ENCODE peak calls at places on chromosome 7, in ten cellular contexts. One of them, this sample, is unnamed.

GRCh38 chr7:158248816-158249215 is 338.8 kb downstream of the PTPRN2 start:
- DNase-seq in ascending aorta: no peak
- DNase-seq in heart right ventricle: no peak
- DNase-seq in body of pancreas: no peak
- DNase-seq in thyroid gland: no peak
- DNase-seq in tibial artery: no peak
- DNase-seq in upper lobe of left lung: no peak
- DNase-seq in cardiac muscle cell: no peak
- DNase-seq in endothelial cell of umbilical vein: no peak
- DNase-seq in upper lobe of right lung: no peak
- DNase-seq in this sample: no peak

GRCh38 chr7:134482858-134483257 is 24.0 kb upstream of the AKR1B1 start:
- DNase-seq in ascending aorta: no peak
- DNase-seq in heart right ventricle: no peak
- DNase-seq in body of pancreas: no peak
- DNase-seq in thyroid gland: no peak
- DNase-seq in tibial artery: no peak
- DNase-seq in upper lobe of left lung: no peak
- DNase-seq in cardiac muscle cell: no peak
- DNase-seq in endothelial cell of umbilical vein: no peak
- DNase-seq in upper lobe of right lung: no peak
- DNase-seq in this sample: no peak

GRCh38 chr7:64890761-64891666 is 12.1 kb upstream of the ZNF273 start:
- DNase-seq in ascending aorta: no peak
- DNase-seq in heart right ventricle: no peak
- DNase-seq in body of pancreas: no peak
- DNase-seq in thyroid gland: peak; percentile 58
- DNase-seq in tibial artery: no peak
- DNase-seq in upper lobe of left lung: no peak
- DNase-seq in cardiac muscle cell: no peak
- DNase-seq in endothelial cell of umbilical vein: no peak
- DNase-seq in upper lobe of right lung: no peak
- DNase-seq in this sample: no peak

GRCh38 chr7:54839538-54840213 is 80.7 kb upstream of the SEC61G start:
- DNase-seq in ascending aorta: no peak
- DNase-seq in heart right ventricle: peak; percentile 80
- DNase-seq in body of pancreas: peak; percentile 55
- DNase-seq in thyroid gland: peak; percentile 68
- DNase-seq in tibial artery: peak; percentile 81
- DNase-seq in upper lobe of left lung: peak; percentile 84
- DNase-seq in cardiac muscle cell: peak; percentile 57
- DNase-seq in endothelial cell of umbilical vein: peak; percentile 43
- DNase-seq in upper lobe of right lung: peak; percentile 86
- DNase-seq in this sample: peak; percentile 80

GRCh38 chr7:149238051-149238450 is 1.4 kb upstream of the ZNF212 start:
- DNase-seq in ascending aorta: no peak
- DNase-seq in heart right ventricle: no peak
- DNase-seq in body of pancreas: no peak
- DNase-seq in thyroid gland: no peak
- DNase-seq in tibial artery: no peak
- DNase-seq in upper lobe of left lung: no peak
- DNase-seq in cardiac muscle cell: no peak
- DNase-seq in endothelial cell of umbilical vein: no peak
- DNase-seq in upper lobe of right lung: no peak
- DNase-seq in this sample: no peak

GRCh38 chr7:106063039-106063438 is 49.1 kb downstream of the SYPL1 start:
- DNase-seq in ascending aorta: no peak
- DNase-seq in heart right ventricle: no peak
- DNase-seq in body of pancreas: no peak
- DNase-seq in thyroid gland: no peak
- DNase-seq in tibial artery: no peak
- DNase-seq in upper lobe of left lung: no peak
- DNase-seq in cardiac muscle cell: no peak
- DNase-seq in endothelial cell of umbilical vein: no peak
- DNase-seq in upper lobe of right lung: no peak
- DNase-seq in this sample: no peak

GRCh38 chr7:158295966-158296797 is 291.4 kb downstream of the PTPRN2 start:
- DNase-seq in ascending aorta: no peak
- DNase-seq in heart right ventricle: no peak
- DNase-seq in body of pancreas: no peak
- DNase-seq in thyroid gland: no peak
- DNase-seq in tibial artery: no peak
- DNase-seq in upper lobe of left lung: no peak
- DNase-seq in cardiac muscle cell: no peak
- DNase-seq in endothelial cell of umbilical vein: no peak
- DNase-seq in upper lobe of right lung: no peak
- DNase-seq in this sample: no peak

GRCh38 chr7:77238703-77239136 is 39.1 kb upstream of the FGL2 start:
- DNase-seq in ascending aorta: no peak
- DNase-seq in heart right ventricle: no peak
- DNase-seq in body of pancreas: peak; percentile 58
- DNase-seq in thyroid gland: no peak
- DNase-seq in tibial artery: no peak
- DNase-seq in upper lobe of left lung: no peak
- DNase-seq in cardiac muscle cell: peak; percentile 6
- DNase-seq in endothelial cell of umbilical vein: no peak
- DNase-seq in upper lobe of right lung: no peak
- DNase-seq in this sample: no peak

GRCh38 chr7:105141068-105141467 is 127.1 kb downstream of the KMT2E start:
- DNase-seq in ascending aorta: no peak
- DNase-seq in heart right ventricle: no peak
- DNase-seq in body of pancreas: no peak
- DNase-seq in thyroid gland: no peak
- DNase-seq in tibial artery: no peak
- DNase-seq in upper lobe of left lung: no peak
- DNase-seq in cardiac muscle cell: peak; percentile 60
- DNase-seq in endothelial cell of umbilical vein: peak; percentile 33
- DNase-seq in upper lobe of right lung: no peak
- DNase-seq in this sample: no peak

GRCh38 chr7:27237735-27238334 is 4.8 kb upstream of the EVX1 start:
- DNase-seq in ascending aorta: no peak
- DNase-seq in heart right ventricle: no peak
- DNase-seq in body of pancreas: no peak
- DNase-seq in thyroid gland: no peak
- DNase-seq in tibial artery: peak; percentile 34
- DNase-seq in upper lobe of left lung: no peak
- DNase-seq in cardiac muscle cell: peak; percentile 45
- DNase-seq in endothelial cell of umbilical vein: no peak
- DNase-seq in upper lobe of right lung: no peak
- DNase-seq in this sample: no peak
- H3K27me3 ChIP-seq in ascending aorta: peaks cover 24% of the 10 kb centered on the region
- H3K27me3 ChIP-seq in heart right ventricle: peaks cover 97% of the 10 kb centered on the region
- H3K27me3 ChIP-seq in body of pancreas: no peaks in the 10 kb centered on the region
- H3K27me3 ChIP-seq in thyroid gland: peaks cover 49% of the 10 kb centered on the region
- H3K27me3 ChIP-seq in tibial artery: no peaks in the 10 kb centered on the region
- H3K27me3 ChIP-seq in upper lobe of left lung: no peaks in the 10 kb centered on the region
- H3K27me3 ChIP-seq in cardiac muscle cell: peaks cover 100% of the 10 kb centered on the region
- H3K27me3 ChIP-seq in endothelial cell of umbilical vein: peaks cover 70% of the 10 kb centered on the region
- H3K27me3 ChIP-seq in upper lobe of right lung: peaks cover 100% of the 10 kb centered on the region
- H3K27me3 ChIP-seq in this sample: peaks cover 30% of the 10 kb centered on the region

GRCh38 chr7:50262916-50263690 is 41.4 kb upstream of the IKZF1 start:
- DNase-seq in ascending aorta: no peak
- DNase-seq in heart right ventricle: no peak
- DNase-seq in body of pancreas: no peak
- DNase-seq in thyroid gland: no peak
- DNase-seq in tibial artery: no peak
- DNase-seq in upper lobe of left lung: no peak
- DNase-seq in cardiac muscle cell: no peak
- DNase-seq in endothelial cell of umbilical vein: no peak
- DNase-seq in upper lobe of right lung: no peak
- DNase-seq in this sample: no peak

GRCh38 chr7:50266893-50267386 is 37.6 kb upstream of the IKZF1 start:
- DNase-seq in ascending aorta: no peak
- DNase-seq in heart right ventricle: no peak
- DNase-seq in body of pancreas: peak; percentile 33
- DNase-seq in thyroid gland: no peak
- DNase-seq in tibial artery: no peak
- DNase-seq in upper lobe of left lung: peak; percentile 83
- DNase-seq in cardiac muscle cell: no peak
- DNase-seq in endothelial cell of umbilical vein: no peak
- DNase-seq in upper lobe of right lung: peak; percentile 72
- DNase-seq in this sample: no peak

GRCh38 chr7:50267525-50268041 is 36.9 kb upstream of the IKZF1 start:
- DNase-seq in ascending aorta: no peak
- DNase-seq in heart right ventricle: no peak
- DNase-seq in body of pancreas: no peak
- DNase-seq in thyroid gland: no peak
- DNase-seq in tibial artery: no peak
- DNase-seq in upper lobe of left lung: no peak
- DNase-seq in cardiac muscle cell: no peak
- DNase-seq in endothelial cell of umbilical vein: no peak
- DNase-seq in upper lobe of right lung: no peak
- DNase-seq in this sample: no peak

GRCh38 chr7:50265968-50266694 is 38.4 kb upstream of the IKZF1 start:
- DNase-seq in ascending aorta: no peak
- DNase-seq in heart right ventricle: no peak
- DNase-seq in body of pancreas: no peak
- DNase-seq in thyroid gland: no peak
- DNase-seq in tibial artery: no peak
- DNase-seq in upper lobe of left lung: no peak
- DNase-seq in cardiac muscle cell: no peak
- DNase-seq in endothelial cell of umbilical vein: no peak
- DNase-seq in upper lobe of right lung: no peak
- DNase-seq in this sample: no peak

DNA sequence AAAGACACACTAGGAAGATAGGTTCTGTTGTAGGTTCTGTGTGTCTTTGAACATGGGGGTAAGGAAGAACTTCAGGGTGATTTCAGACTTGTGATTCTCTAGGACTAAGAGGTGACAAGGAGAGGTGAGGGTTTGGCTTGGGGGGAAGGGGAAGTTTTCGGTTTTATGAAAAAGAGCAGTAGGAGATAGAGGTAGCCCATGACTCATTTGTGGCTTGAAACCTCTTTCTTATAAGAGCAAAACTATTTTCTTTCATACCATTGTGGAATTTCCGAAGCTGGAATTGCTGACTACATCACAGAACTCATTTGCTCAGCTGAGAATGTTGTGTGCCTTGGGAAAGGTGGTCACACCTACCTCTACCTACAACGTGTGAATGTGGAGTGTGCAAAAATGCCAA is 39.6 kb upstream of the IKZF1 start:
- DNase-seq in ascending aorta: no peak
- DNase-seq in heart right ventricle: no peak
- DNase-seq in body of pancreas: no peak
- DNase-seq in thyroid gland: no peak
- DNase-seq in tibial artery: no peak
- DNase-seq in upper lobe of left lung: no peak
- DNase-seq in cardiac muscle cell: no peak
- DNase-seq in endothelial cell of umbilical vein: no peak
- DNase-seq in upper lobe of right lung: no peak
- DNase-seq in this sample: no peak
- H3K4me1 ChIP-seq in ascending aorta: no peaks in the 10 kb centered on the region
- H3K4me1 ChIP-seq in heart right ventricle: no peaks in the 10 kb centered on the region
- H3K4me1 ChIP-seq in body of pancreas: no peaks in the 10 kb centered on the region
- H3K4me1 ChIP-seq in thyroid gland: no peaks in the 10 kb centered on the region
- H3K4me1 ChIP-seq in tibial artery: no peaks in the 10 kb centered on the region
- H3K4me1 ChIP-seq in upper lobe of left lung: no peaks in the 10 kb centered on the region
- H3K4me1 ChIP-seq in cardiac muscle cell: no peaks in the 10 kb centered on the region
- H3K4me1 ChIP-seq in endothelial cell of umbilical vein: no peaks in the 10 kb centered on the region
- H3K4me1 ChIP-seq in upper lobe of right lung: peaks cover 6% of the 10 kb centered on the region
- H3K4me1 ChIP-seq in this sample: no peaks in the 10 kb centered on the region

GRCh38 chr7:1402110-1402790 is 57.0 kb downstream of the MICALL2 start:
- DNase-seq in ascending aorta: no peak
- DNase-seq in heart right ventricle: no peak
- DNase-seq in body of pancreas: no peak
- DNase-seq in thyroid gland: no peak
- DNase-seq in tibial artery: no peak
- DNase-seq in upper lobe of left lung: no peak
- DNase-seq in cardiac muscle cell: no peak
- DNase-seq in endothelial cell of umbilical vein: no peak
- DNase-seq in upper lobe of right lung: no peak
- DNase-seq in this sample: no peak

GRCh38 chr7:1404881-1405548 is 54.3 kb downstream of the MICALL2 start:
- DNase-seq in ascending aorta: no peak
- DNase-seq in heart right ventricle: no peak
- DNase-seq in body of pancreas: no peak
- DNase-seq in thyroid gland: no peak
- DNase-seq in tibial artery: no peak
- DNase-seq in upper lobe of left lung: peak; percentile 70
- DNase-seq in cardiac muscle cell: peak; percentile 4
- DNase-seq in endothelial cell of umbilical vein: no peak
- DNase-seq in upper lobe of right lung: no peak
- DNase-seq in this sample: no peak

GRCh38 chr7:1402791-1403755 is 56.2 kb downstream of the MICALL2 start:
- DNase-seq in ascending aorta: no peak
- DNase-seq in heart right ventricle: no peak
- DNase-seq in body of pancreas: no peak
- DNase-seq in thyroid gland: no peak
- DNase-seq in tibial artery: no peak
- DNase-seq in upper lobe of left lung: peak; percentile 45
- DNase-seq in cardiac muscle cell: no peak
- DNase-seq in endothelial cell of umbilical vein: no peak
- DNase-seq in upper lobe of right lung: no peak
- DNase-seq in this sample: no peak

GRCh38 chr7:1401011-1401410 is 58.3 kb downstream of the MICALL2 start:
- DNase-seq in ascending aorta: no peak
- DNase-seq in heart right ventricle: no peak
- DNase-seq in body of pancreas: no peak
- DNase-seq in thyroid gland: no peak
- DNase-seq in tibial artery: no peak
- DNase-seq in upper lobe of left lung: no peak
- DNase-seq in cardiac muscle cell: no peak
- DNase-seq in endothelial cell of umbilical vein: no peak
- DNase-seq in upper lobe of right lung: no peak
- DNase-seq in this sample: no peak

GRCh38 chr7:1403844-1404404 is 55.3 kb downstream of the MICALL2 start:
- DNase-seq in ascending aorta: no peak
- DNase-seq in heart right ventricle: peak; percentile 50
- DNase-seq in body of pancreas: no peak
- DNase-seq in thyroid gland: peak; percentile 6
- DNase-seq in tibial artery: no peak
- DNase-seq in upper lobe of left lung: peak; percentile 78
- DNase-seq in cardiac muscle cell: peak; percentile 74
- DNase-seq in endothelial cell of umbilical vein: peak; percentile 63
- DNase-seq in upper lobe of right lung: no peak
- DNase-seq in this sample: no peak
- TF ChIP-seq CTCF in ascending aorta: no peak
- TF ChIP-seq CTCF in heart right ventricle: peak; percentile 40
- TF ChIP-seq CTCF in body of pancreas: no peak
- TF ChIP-seq CTCF in thyroid gland: no peak
- TF ChIP-seq CTCF in tibial artery: no peak
- TF ChIP-seq CTCF in upper lobe of left lung: no peak
- TF ChIP-seq CTCF in cardiac muscle cell: peak; percentile 31
- TF ChIP-seq CTCF in endothelial cell of umbilical vein: no peak
- TF ChIP-seq CTCF in upper lobe of right lung: no peak
- TF ChIP-seq CTCF in this sample: no peak

DNA sequence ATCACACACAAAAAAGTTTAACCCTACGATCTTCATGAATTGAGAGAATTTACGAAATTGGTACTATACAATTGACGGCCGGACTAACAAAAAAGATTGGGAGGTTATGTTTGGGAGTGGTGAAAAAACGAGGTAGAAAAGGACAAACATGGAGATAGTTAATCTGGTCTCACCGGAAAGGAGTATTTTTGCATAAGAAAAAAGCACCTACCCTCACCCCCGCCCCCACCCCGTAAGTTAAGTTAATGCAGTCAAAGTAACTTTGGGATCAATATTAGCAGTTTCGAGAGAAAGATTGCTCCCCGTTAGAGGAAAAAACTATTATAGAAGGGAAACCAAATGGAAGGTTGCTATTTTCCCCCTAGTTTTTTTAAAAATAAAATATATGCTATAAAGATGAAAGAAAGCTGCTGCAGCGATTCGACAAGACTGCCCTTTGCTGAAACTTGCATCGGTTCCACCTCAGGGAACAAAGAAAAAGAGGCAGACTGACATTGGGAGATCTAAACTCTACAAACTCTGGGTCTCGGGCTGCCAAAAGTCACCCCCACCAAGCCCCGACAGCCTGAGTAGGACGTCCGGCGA is 3.5 kb downstream of the SP8 start:
- DNase-seq in ascending aorta: no peak
- DNase-seq in heart right ventricle: no peak
- DNase-seq in body of pancreas: no peak
- DNase-seq in thyroid gland: no peak
- DNase-seq in tibial artery: no peak
- DNase-seq in upper lobe of left lung: no peak
- DNase-seq in cardiac muscle cell: no peak
- DNase-seq in endothelial cell of umbilical vein: peak; percentile 29
- DNase-seq in upper lobe of right lung: no peak
- DNase-seq in this sample: no peak
- H3K27me3 ChIP-seq in ascending aorta: peaks cover 46% of the 10 kb centered on the region
- H3K27me3 ChIP-seq in heart right ventricle: peaks cover 100% of the 10 kb centered on the region
- H3K27me3 ChIP-seq in body of pancreas: peaks cover 6% of the 10 kb centered on the region
- H3K27me3 ChIP-seq in thyroid gland: peaks cover 73% of the 10 kb centered on the region
- H3K27me3 ChIP-seq in tibial artery: peaks cover 13% of the 10 kb centered on the region
- H3K27me3 ChIP-seq in upper lobe of left lung: peaks cover 1% of the 10 kb centered on the region
- H3K27me3 ChIP-seq in cardiac muscle cell: peaks cover 100% of the 10 kb centered on the region
- H3K27me3 ChIP-seq in endothelial cell of umbilical vein: peaks cover 98% of the 10 kb centered on the region
- H3K27me3 ChIP-seq in upper lobe of right lung: peaks cover 95% of the 10 kb centered on the region
- H3K27me3 ChIP-seq in this sample: peaks cover 49% of the 10 kb centered on the region